ENCODE peak calls at places on chromosomes 6 and 20, in four cellular contexts. S is transverse colon, O is Peyer's patch, F is upper lobe of left lung. N is an unnamed sample.

GRCh38 chr6:160344281-160344680 is 3.9 kb upstream of the SLC22A3 start:
- DNase-seq in S (no peak), O (no peak), F (no peak), N (no peak)

GRCh38 chr20:36647194-36648121 is 1.5 kb upstream of the SLA2 start:
- DNase-seq in S (no peak), O (no peak), F (no peak), N (no peak)

GRCh38 chr6:155782739-155783459 is 327.3 kb upstream of the NOX3 start:
- DNase-seq in S (no peak), O (no peak), F (no peak), N (no peak)

GRCh38 chr6:141164042-141164748 is 968.5 kb upstream of the GJE1 start:
- DNase-seq in S (no peak), O (no peak), F (no peak), N (no peak)

GRCh38 chr6:16157909-16158308 is 29.0 kb downstream of the MYLIP start:
- DNase-seq in S (no peak), O (no peak), F (peak; percentile 41), N (no peak)

GRCh38 chr20:41453006-41453950 is 86.7 kb upstream of the EMILIN3 start:
- DNase-seq in S (no peak), O (no peak), F (no peak), N (no peak)

GRCh38 chr20:25058051-25058796 is at the start of gene ACSS1:
- DNase-seq in S (peak; percentile 78), O (peak; percentile 92), F (peak; percentile 76), N (no peak)

GRCh38 chr6:37122861-37123260 is 47.1 kb upstream of the PIM1 start:
- DNase-seq in S (no peak), O (no peak), F (no peak), N (no peak)

GRCh38 chr20:47453167-47453782 is 48.4 kb upstream of the NCOA3 start:
- DNase-seq in S (peak; percentile 40), O (peak; percentile 65), F (no peak), N (no peak)

GRCh38 chr6:110873981-110874879 is at the start of gene AMD1:
- DNase-seq in S (peak; percentile 97), O (peak; percentile 99), F (peak; percentile 98), N (peak; percentile 91)

GRCh38 chr6:92522589-92522988 is 896.8 kb downstream of the EPHA7 start:
- DNase-seq in S (no peak), O (no peak), F (no peak), N (no peak)

GRCh38 chr20:5074050-5074674 is 45.6 kb downstream of the PCNA start:
- DNase-seq in S (no peak), O (no peak), F (no peak), N (no peak)

GRCh38 chr6:2976060-2976459 is 4.7 kb upstream of the SERPINB6 start:
- DNase-seq in S (no peak), O (no peak), F (no peak), N (no peak)

GRCh38 chr6:168155193-168155592 is 76.2 kb upstream of the FRMD1 start:
- DNase-seq in S (no peak), O (no peak), F (no peak), N (no peak)

GRCh38 chr20:47066484-47067270 is 172.0 kb downstream of the EYA2 start:
- DNase-seq in S (no peak), O (no peak), F (no peak), N (no peak)

GRCh38 chr6:3696525-3696924 is 55.0 kb downstream of the PXDC1 start:
- DNase-seq in S (no peak), O (no peak), F (no peak), N (no peak)

GRCh38 chr6:35015996-35016395 is 125.1 kb downstream of the TCP11 start:
- DNase-seq in S (no peak), O (no peak), F (no peak), N (no peak)

GRCh38 chr6:797479-798077 is 104.6 kb upstream of the EXOC2 start:
- DNase-seq in S (peak; percentile 46), O (peak; percentile 74), F (no peak), N (peak; percentile 58)

GRCh38 chr6:84967389-84967788 is 203.0 kb upstream of the TBX18 start:
- DNase-seq in S (no peak), O (no peak), F (no peak), N (no peak)

GRCh38 chr20:48621256-48622078 is 206.3 kb downstream of the PREX1 start:
- DNase-seq in S (peak; percentile 44), O (no peak), F (no peak), N (no peak)

GRCh38 chr6:81166770-81167169 is 585.7 kb downstream of the TENT5A start:
- DNase-seq in S (no peak), O (no peak), F (no peak), N (no peak)

GRCh38 chr20:43349841-43350240 is 107.9 kb upstream of the SRSF6 start:
- DNase-seq in S (no peak), O (no peak), F (no peak), N (no peak)

GRCh38 chr6:103184776-103185175 is 1674.9 kb downstream of the HACE1 start:
- DNase-seq in S (no peak), O (no peak), F (no peak), N (no peak)

GRCh38 chr6:93787841-93788240 is 368.5 kb upstream of the EPHA7 start:
- DNase-seq in S (no peak), O (no peak), F (no peak), N (no peak)

GRCh38 chr6:158703121-158703839 is 53.4 kb downstream of the SYTL3 start:
- DNase-seq in S (no peak), O (no peak), F (no peak), N (no peak)

GRCh38 chr6:33543116-33543515 is 37.0 kb downstream of the BAK1 start:
- DNase-seq in S (no peak), O (no peak), F (no peak), N (no peak)

GRCh38 chr6:33546766-33547165 is 33.3 kb downstream of the BAK1 start:
- DNase-seq in S (no peak), O (no peak), F (no peak), N (no peak)

GRCh38 chr6:33540768-33541167 is 39.3 kb downstream of the BAK1 start:
- DNase-seq in S (no peak), O (no peak), F (no peak), N (no peak)
- TF ChIP-seq CTCF in S (no peak), O (no peak), F (no peak), N (no peak)

GRCh38 chr20:59055302-59055701 is 12.7 kb upstream of the PRELID3B start:
- DNase-seq in S (no peak), O (no peak), F (no peak), N (no peak)
- TF ChIP-seq CTCF in S (peak; percentile 10), O (peak; percentile 27), F (no peak), N (no peak)

GRCh38 chr6:67706388-67706787 is 928.7 kb upstream of the ADGRB3 start:
- DNase-seq in S (no peak), O (no peak), F (no peak), N (no peak)
- TF ChIP-seq CTCF in S (no peak), O (no peak), F (no peak), N (no peak)

GRCh38 chr6:89503641-89504040 is 70.7 kb downstream of the ANKRD6 start:
- DNase-seq in S (no peak), O (no peak), F (peak; percentile 77), N (no peak)

GRCh38 chr6:89500486-89501020 is 67.6 kb downstream of the ANKRD6 start:
- DNase-seq in S (no peak), O (no peak), F (no peak), N (no peak)

GRCh38 chr6:89495961-89496535 is 63.1 kb downstream of the ANKRD6 start:
- DNase-seq in S (no peak), O (no peak), F (no peak), N (no peak)

GRCh38 chr6:89505847-89506246 is 72.9 kb downstream of the ANKRD6 start:
- DNase-seq in S (no peak), O (no peak), F (no peak), N (no peak)

GRCh38 chr6:89501239-89501638 is 68.3 kb downstream of the ANKRD6 start:
- DNase-seq in S (no peak), O (no peak), F (no peak), N (no peak)
- TF ChIP-seq CTCF in S (no peak), O (no peak), F (no peak), N (no peak)

GRCh38 chr6:47079638-47080037 is 37.5 kb upstream of the ADGRF1 start:
- DNase-seq in S (no peak), O (no peak), F (no peak), N (no peak)
- TF ChIP-seq CTCF in S (no peak), O (no peak), F (no peak), N (no peak)

N was measured in mesothelial cell of epicardium.